ENCODE peak calls at places on chromosome 14, in eight cellular contexts. O is heart right ventricle, C is spleen, I is GM12865, U is endothelial cell of umbilical vein, R is aorta, V is choroid plexus epithelial cell, T is fibroblast of the aortic adventitia. N is an unnamed sample.

GRCh38 chr14:105205718-105206208 is 24.7 kb upstream of the NUDT14 start:
- DNase-seq in O (peak; percentile 59), C (no peak), I (no peak), U (no peak), R (no peak), V (no peak), T (no peak), N (no peak)

GRCh38 chr14:24365600-24366374 is 2.2 kb upstream of the NFATC4 start:
- DNase-seq in O (peak; percentile 82), C (peak; percentile 92), I (peak; percentile 88), U (peak; percentile 97), R (peak; percentile 92), V (peak; percentile 97), T (peak; percentile 96), N (peak; percentile 88)

GRCh38 chr14:67944605-67945004 is 125.0 kb downstream of the RAD51B start:
- DNase-seq in O (no peak), C (no peak), I (no peak), U (no peak), R (no peak), V (peak; percentile 42), T (peak; percentile 34), N (no peak)

GRCh38 chr14:50560929-50561280 is 960 bp downstream of the ATL1 start:
- DNase-seq in O (peak; percentile 81), C (peak; percentile 89), I (peak; percentile 5), U (peak; percentile 26), R (peak; percentile 92), V (peak; percentile 58), T (peak; percentile 59), N (peak; percentile 82)

GRCh38 chr14:55094630-55095157 is 34.4 kb upstream of the LGALS3 start:
- DNase-seq in O (no peak), C (no peak), I (no peak), U (no peak), R (no peak), V (peak; percentile 63), T (no peak), N (no peak)

GRCh38 chr14:55097894-55098560 is 31.0 kb upstream of the LGALS3 start:
- DNase-seq in O (no peak), C (no peak), I (peak; percentile 96), U (no peak), R (peak; percentile 71), V (no peak), T (no peak), N (no peak)

GRCh38 chr14:78970677-78971076 is 800.5 kb downstream of the NRXN3 start:
- DNase-seq in O (no peak), C (no peak), I (peak; percentile 8), U (no peak), R (no peak), V (no peak), T (no peak), N (no peak)

GRCh38 chr14:92352158-92352985 is 29.4 kb downstream of the SLC24A4 start:
- DNase-seq in O (no peak), C (no peak), I (peak; percentile 71), U (no peak), R (no peak), V (peak; percentile 50), T (peak; percentile 3), N (no peak)

GRCh38 chr14:29376251-29376650 is 551.4 kb downstream of the PRKD1 start:
- DNase-seq in O (no peak), C (no peak), I (no peak), U (peak; percentile 36), R (no peak), V (no peak), T (no peak), N (no peak)

GRCh38 chr14:52926994-52927393 is 23.9 kb downstream of the FERMT2 start:
- DNase-seq in O (no peak), C (no peak), I (no peak), U (peak; percentile 31), R (no peak), V (peak; percentile 74), T (peak; percentile 70), N (no peak)

GRCh38 chr14:84006643-84007137 is 1523.3 kb upstream of the FLRT2 start:
- DNase-seq in O (no peak), C (no peak), I (no peak), U (peak; percentile 96), R (no peak), V (peak; percentile 34), T (no peak), N (no peak)

GRCh38 chr14:103714063-103714724 is 1.1 kb downstream of the XRCC3 start:
- DNase-seq in O (no peak), C (no peak), I (no peak), U (no peak), R (no peak), V (no peak), T (no peak), N (no peak)

GRCh38 chr14:29930283-29930682 is 2.6 kb upstream of the PRKD1 start:
- DNase-seq in O (no peak), C (no peak), I (no peak), U (peak; percentile 7), R (no peak), V (peak; percentile 62), T (peak; percentile 46), N (no peak)

GRCh38 chr14:75250800-75251199 is 27.8 kb upstream of the FOS start:
- DNase-seq in O (no peak), C (no peak), I (no peak), U (no peak), R (no peak), V (no peak), T (no peak), N (no peak)

GRCh38 chr14:75247939-75248338 is 30.7 kb upstream of the FOS start:
- DNase-seq in O (no peak), C (no peak), I (no peak), U (no peak), R (no peak), V (no peak), T (no peak), N (no peak)

GRCh38 chr14:75249958-75250336 is 28.7 kb upstream of the FOS start:
- DNase-seq in O (no peak), C (no peak), I (peak; percentile 40), U (no peak), R (no peak), V (no peak), T (no peak), N (no peak)

GRCh38 chr14:75247286-75247922 is 31.2 kb upstream of the FOS start:
- DNase-seq in O (no peak), C (no peak), I (peak; percentile 84), U (no peak), R (no peak), V (no peak), T (no peak), N (no peak)

GRCh38 chr14:75249251-75249957 is 29.2 kb upstream of the FOS start:
- DNase-seq in O (no peak), C (peak; percentile 85), I (peak; percentile 96), U (no peak), R (peak; percentile 48), V (peak; percentile 39), T (no peak), N (no peak)
- H3K4me3 ChIP-seq in O (no peak overlapping the region), C (no peak overlapping the region), I (no peak overlapping the region), U (no peak overlapping the region), R (no peak overlapping the region), V (no peak overlapping the region), T (no peak overlapping the region), N (no peak overlapping the region)

DNA sequence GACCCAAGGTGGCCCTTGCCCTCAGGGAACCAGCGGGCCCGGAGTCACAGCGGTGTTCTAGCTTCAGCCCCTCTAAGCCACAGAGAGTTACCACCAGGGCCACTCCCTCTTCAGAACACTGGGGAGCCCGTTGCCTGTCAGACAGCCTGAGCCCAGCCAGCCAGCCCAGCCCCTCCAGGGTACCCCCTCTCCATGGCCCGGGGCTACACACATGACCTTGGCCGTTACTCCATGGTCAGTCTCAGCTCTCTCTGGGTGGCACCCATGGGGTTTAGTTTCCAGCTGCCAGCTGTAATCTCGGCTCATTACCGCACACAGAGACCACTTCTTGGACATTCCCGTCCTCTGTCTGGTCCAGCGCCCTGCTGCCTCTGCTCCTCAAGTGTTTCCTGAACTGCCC is 35.0 kb downstream of the PPP2R5C start:
- DNase-seq in O (no peak), C (no peak), I (no peak), U (no peak), R (no peak), V (no peak), T (no peak), N (no peak)
- H3K4me3 ChIP-seq in O (no peak overlapping the region), C (no peak overlapping the region), I (no peak overlapping the region), U (no peak overlapping the region), R (no peak overlapping the region), V (no peak overlapping the region), T (no peak overlapping the region), N (no peak overlapping the region)

GRCh38 chr14:81326451-81326850 is 73.7 kb downstream of the STON2 start:
- DNase-seq in O (no peak), C (no peak), I (no peak), U (no peak), R (no peak), V (no peak), T (no peak), N (no peak)

GRCh38 chr14:81319946-81320345 is 80.2 kb downstream of the STON2 start:
- DNase-seq in O (no peak), C (no peak), I (no peak), U (no peak), R (no peak), V (no peak), T (no peak), N (no peak)

GRCh38 chr14:81323621-81324400 is 76.3 kb downstream of the STON2 start:
- DNase-seq in O (no peak), C (no peak), I (no peak), U (no peak), R (no peak), V (no peak), T (no peak), N (peak; percentile 37)

GRCh38 chr14:81319314-81319713 is 80.8 kb downstream of the STON2 start:
- DNase-seq in O (no peak), C (no peak), I (no peak), U (no peak), R (no peak), V (no peak), T (no peak), N (no peak)

DNA sequence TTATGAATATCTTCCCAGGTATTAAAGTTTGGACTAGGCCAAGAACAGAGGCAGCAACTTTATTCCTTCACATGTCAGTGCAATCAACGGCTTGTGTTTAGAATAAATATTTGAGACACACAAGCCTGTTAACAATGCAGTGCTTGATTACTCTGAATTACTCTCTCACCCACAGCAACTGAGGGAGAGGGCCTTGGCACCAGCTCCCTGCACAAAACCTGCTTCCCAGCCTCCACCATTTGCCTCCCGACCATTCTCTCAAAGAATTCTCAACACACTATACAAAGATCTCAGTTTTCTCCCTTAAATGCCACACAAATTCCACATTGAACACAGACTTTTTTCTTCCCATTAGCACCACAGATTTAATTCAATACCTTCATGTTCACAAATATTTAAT is 77.0 kb downstream of the STON2 start:
- DNase-seq in O (no peak), C (no peak), I (no peak), U (no peak), R (no peak), V (no peak), T (no peak), N (no peak)
- H3K4me3 ChIP-seq in O (no peak overlapping the region), C (no peak overlapping the region), I (no peak overlapping the region), U (no peak overlapping the region), R (no peak overlapping the region), V (no peak overlapping the region), T (no peak overlapping the region), N (no peak overlapping the region)

DNA sequence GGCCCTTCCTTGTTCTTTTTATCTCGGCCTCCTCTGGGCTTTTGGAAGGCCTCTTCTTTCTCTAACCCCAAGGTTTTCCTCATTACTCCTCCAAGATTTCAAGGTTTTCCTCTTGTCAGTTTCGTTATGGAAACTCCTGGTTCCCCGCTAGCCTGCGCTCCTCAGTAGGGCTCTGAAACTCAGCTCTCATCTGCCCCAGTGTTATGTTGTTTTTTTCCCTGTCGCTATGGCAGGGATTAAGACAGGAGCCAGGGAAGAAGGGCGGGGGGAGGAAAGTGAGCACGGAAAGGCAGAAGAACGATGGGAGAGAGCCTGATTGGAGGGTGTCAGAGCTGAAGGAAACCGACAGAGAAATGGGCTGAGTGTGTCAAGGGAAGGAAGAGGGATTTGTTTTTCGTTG is 26.5 kb upstream of the JDP2 start:
- DNase-seq in O (peak; percentile 46), C (no peak), I (no peak), U (peak; percentile 26), R (peak; percentile 63), V (peak; percentile 59), T (peak; percentile 56), N (no peak)
- H3K4me3 ChIP-seq in O (no peak overlapping the region), C (no peak overlapping the region), I (no peak overlapping the region), U (no peak overlapping the region), R (no peak overlapping the region), V (no peak overlapping the region), T (no peak overlapping the region), N (no peak overlapping the region)

N was measured in lung.